ENCODE peak calls at places on chromosomes 3 and 15, in six cellular contexts. One of them, this sample, is unnamed.

GRCh38 chr15:77025066-77025435 is 30.1 kb downstream of the PSTPIP1 start:
- DNase-seq in cardiac fibroblast: no peak
- DNase-seq in AG09319: no peak
- DNase-seq in fibroblast of mammary gland: no peak
- DNase-seq in cardiac muscle cell: no peak
- DNase-seq in right lobe of liver: peak; percentile 10
- DNase-seq in this sample: no peak

GRCh38 chr15:77021803-77022381 is 27.0 kb downstream of the PSTPIP1 start:
- DNase-seq in cardiac fibroblast: peak; percentile 75
- DNase-seq in AG09319: no peak
- DNase-seq in fibroblast of mammary gland: peak; percentile 47
- DNase-seq in cardiac muscle cell: no peak
- DNase-seq in right lobe of liver: peak; percentile 29
- DNase-seq in this sample: no peak

GRCh38 chr15:51869074-51869425 is 39.6 kb downstream of the TMOD3 start:
- DNase-seq in cardiac fibroblast: peak; percentile 82
- DNase-seq in AG09319: no peak
- DNase-seq in fibroblast of mammary gland: peak; percentile 80
- DNase-seq in cardiac muscle cell: no peak
- DNase-seq in right lobe of liver: no peak
- DNase-seq in this sample: no peak

GRCh38 chr3:37833790-37834189 is 27.9 kb upstream of the CTDSPL start:
- DNase-seq in cardiac fibroblast: no peak
- DNase-seq in AG09319: no peak
- DNase-seq in fibroblast of mammary gland: no peak
- DNase-seq in cardiac muscle cell: no peak
- DNase-seq in right lobe of liver: no peak
- DNase-seq in this sample: no peak

GRCh38 chr15:66288093-66288492 is 5.3 kb upstream of the DIS3L start:
- DNase-seq in cardiac fibroblast: no peak
- DNase-seq in AG09319: no peak
- DNase-seq in fibroblast of mammary gland: no peak
- DNase-seq in cardiac muscle cell: no peak
- DNase-seq in right lobe of liver: no peak
- DNase-seq in this sample: no peak

GRCh38 chr15:45425135-45425534 is 46.8 kb upstream of the GATM start:
- DNase-seq in cardiac fibroblast: peak; percentile 47
- DNase-seq in AG09319: no peak
- DNase-seq in fibroblast of mammary gland: peak; percentile 36
- DNase-seq in cardiac muscle cell: no peak
- DNase-seq in right lobe of liver: no peak
- DNase-seq in this sample: no peak

GRCh38 chr3:13189639-13190375 is 116.6 kb upstream of the IQSEC1 start:
- DNase-seq in cardiac fibroblast: peak; percentile 7
- DNase-seq in AG09319: no peak
- DNase-seq in fibroblast of mammary gland: peak; percentile 6
- DNase-seq in cardiac muscle cell: no peak
- DNase-seq in right lobe of liver: no peak
- DNase-seq in this sample: no peak

GRCh38 chr15:91021516-91022074 is 799 bp downstream of the VPS33B start:
- DNase-seq in cardiac fibroblast: peak; percentile 33
- DNase-seq in AG09319: no peak
- DNase-seq in fibroblast of mammary gland: peak; percentile 41
- DNase-seq in cardiac muscle cell: no peak
- DNase-seq in right lobe of liver: no peak
- DNase-seq in this sample: no peak

GRCh38 chr3:14725564-14726420 is 50.9 kb downstream of the C3orf20 start:
- DNase-seq in cardiac fibroblast: peak; percentile 58
- DNase-seq in AG09319: no peak
- DNase-seq in fibroblast of mammary gland: peak; percentile 39
- DNase-seq in cardiac muscle cell: peak; percentile 22
- DNase-seq in right lobe of liver: no peak
- DNase-seq in this sample: no peak

GRCh38 chr3:40827942-40828688 is 303.4 kb downstream of the ZNF621 start:
- DNase-seq in cardiac fibroblast: peak; percentile 61
- DNase-seq in AG09319: no peak
- DNase-seq in fibroblast of mammary gland: peak; percentile 55
- DNase-seq in cardiac muscle cell: peak; percentile 5
- DNase-seq in right lobe of liver: no peak
- DNase-seq in this sample: no peak

GRCh38 chr3:186366206-186366605 is 4.2 kb upstream of the DGKG start:
- DNase-seq in cardiac fibroblast: no peak
- DNase-seq in AG09319: no peak
- DNase-seq in fibroblast of mammary gland: no peak
- DNase-seq in cardiac muscle cell: no peak
- DNase-seq in right lobe of liver: no peak
- DNase-seq in this sample: no peak

GRCh38 chr15:85072917-85073316 is 91.3 kb downstream of the PDE8A start:
- DNase-seq in cardiac fibroblast: no peak
- DNase-seq in AG09319: no peak
- DNase-seq in fibroblast of mammary gland: no peak
- DNase-seq in cardiac muscle cell: no peak
- DNase-seq in right lobe of liver: no peak
- DNase-seq in this sample: no peak

GRCh38 chr3:197686899-197687298 is 49.8 kb downstream of the RUBCN start:
- DNase-seq in cardiac fibroblast: no peak
- DNase-seq in AG09319: no peak
- DNase-seq in fibroblast of mammary gland: no peak
- DNase-seq in cardiac muscle cell: no peak
- DNase-seq in right lobe of liver: no peak
- DNase-seq in this sample: no peak

GRCh38 chr3:197683191-197683590 is 53.5 kb downstream of the RUBCN start:
- DNase-seq in cardiac fibroblast: no peak
- DNase-seq in AG09319: no peak
- DNase-seq in fibroblast of mammary gland: no peak
- DNase-seq in cardiac muscle cell: no peak
- DNase-seq in right lobe of liver: no peak
- DNase-seq in this sample: no peak

GRCh38 chr3:197682713-197683112 is 54.0 kb downstream of the RUBCN start:
- DNase-seq in cardiac fibroblast: peak; percentile 7
- DNase-seq in AG09319: no peak
- DNase-seq in fibroblast of mammary gland: no peak
- DNase-seq in cardiac muscle cell: peak; percentile 6
- DNase-seq in right lobe of liver: no peak
- DNase-seq in this sample: no peak

GRCh38 chr3:197675568-197675860 is 61.2 kb downstream of the RUBCN start:
- DNase-seq in cardiac fibroblast: no peak
- DNase-seq in AG09319: no peak
- DNase-seq in fibroblast of mammary gland: no peak
- DNase-seq in cardiac muscle cell: no peak
- DNase-seq in right lobe of liver: no peak
- DNase-seq in this sample: no peak

GRCh38 chr3:197680955-197681521 is 55.7 kb downstream of the RUBCN start:
- DNase-seq in cardiac fibroblast: no peak
- DNase-seq in AG09319: no peak
- DNase-seq in fibroblast of mammary gland: no peak
- DNase-seq in cardiac muscle cell: no peak
- DNase-seq in right lobe of liver: no peak
- DNase-seq in this sample: no peak
- TF ChIP-seq CTCF in cardiac fibroblast: no peak
- TF ChIP-seq CTCF in AG09319: no peak
- TF ChIP-seq CTCF in fibroblast of mammary gland: no peak
- TF ChIP-seq CTCF in cardiac muscle cell: no peak
- TF ChIP-seq CTCF in right lobe of liver: no peak
- TF ChIP-seq CTCF in this sample: no peak

GRCh38 chr3:69451594-69451993 is 65.7 kb upstream of the FRMD4B start:
- DNase-seq in cardiac fibroblast: peak; percentile 8
- DNase-seq in AG09319: no peak
- DNase-seq in fibroblast of mammary gland: no peak
- DNase-seq in cardiac muscle cell: peak; percentile 14
- DNase-seq in right lobe of liver: no peak
- DNase-seq in this sample: no peak
- TF ChIP-seq CTCF in cardiac fibroblast: peak; percentile 3
- TF ChIP-seq CTCF in AG09319: no peak
- TF ChIP-seq CTCF in fibroblast of mammary gland: peak; percentile 22
- TF ChIP-seq CTCF in cardiac muscle cell: peak; percentile 22
- TF ChIP-seq CTCF in right lobe of liver: no peak
- TF ChIP-seq CTCF in this sample: peak; percentile 43

DNA sequence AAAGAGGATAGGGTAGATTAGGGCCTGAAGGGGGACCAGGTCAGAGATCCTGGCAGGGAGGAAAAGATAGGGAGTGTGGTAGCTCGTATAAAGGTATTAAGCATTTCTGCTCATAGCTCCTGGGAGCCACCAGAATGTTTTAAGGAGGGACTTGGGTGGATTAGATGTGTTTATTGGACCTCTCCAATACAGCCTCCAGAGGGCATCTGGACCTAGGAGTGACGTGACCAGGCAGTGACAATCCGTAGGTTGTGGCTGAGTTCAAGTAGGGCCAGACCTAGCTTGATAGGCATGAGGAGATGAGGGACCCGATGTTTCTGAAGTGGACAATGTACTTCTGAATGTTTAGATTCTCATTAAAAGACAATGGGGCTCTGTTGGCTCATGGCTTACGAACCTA is 435.2 kb downstream of the MCTP2 start:
- DNase-seq in cardiac fibroblast: no peak
- DNase-seq in AG09319: no peak
- DNase-seq in fibroblast of mammary gland: no peak
- DNase-seq in cardiac muscle cell: no peak
- DNase-seq in right lobe of liver: no peak
- DNase-seq in this sample: no peak
- TF ChIP-seq CTCF in cardiac fibroblast: no peak
- TF ChIP-seq CTCF in AG09319: no peak
- TF ChIP-seq CTCF in fibroblast of mammary gland: no peak
- TF ChIP-seq CTCF in cardiac muscle cell: no peak
- TF ChIP-seq CTCF in right lobe of liver: no peak
- TF ChIP-seq CTCF in this sample: no peak

GRCh38 chr3:149810846-149811245 is 2.2 kb upstream of the RNF13 start:
- DNase-seq in cardiac fibroblast: no peak
- DNase-seq in AG09319: no peak
- DNase-seq in fibroblast of mammary gland: no peak
- DNase-seq in cardiac muscle cell: no peak
- DNase-seq in right lobe of liver: no peak
- DNase-seq in this sample: no peak

GRCh38 chr3:149808209-149808829 is 4.7 kb upstream of the RNF13 start:
- DNase-seq in cardiac fibroblast: peak; percentile 86
- DNase-seq in AG09319: peak; percentile 41
- DNase-seq in fibroblast of mammary gland: peak; percentile 81
- DNase-seq in cardiac muscle cell: peak; percentile 76
- DNase-seq in right lobe of liver: peak; percentile 62
- DNase-seq in this sample: peak; percentile 31

GRCh38 chr3:149812606-149813366 is at the start of gene RNF13:
- DNase-seq in cardiac fibroblast: peak; percentile 96
- DNase-seq in AG09319: peak; percentile 92
- DNase-seq in fibroblast of mammary gland: peak; percentile 94
- DNase-seq in cardiac muscle cell: peak; percentile 94
- DNase-seq in right lobe of liver: peak; percentile 96
- DNase-seq in this sample: peak; percentile 83

GRCh38 chr3:149812165-149812605 is 830 bp upstream of the RNF13 start:
- DNase-seq in cardiac fibroblast: no peak
- DNase-seq in AG09319: no peak
- DNase-seq in fibroblast of mammary gland: no peak
- DNase-seq in cardiac muscle cell: no peak
- DNase-seq in right lobe of liver: no peak
- DNase-seq in this sample: peak; percentile 9

GRCh38 chr3:149809694-149810093 is 3.3 kb upstream of the RNF13 start:
- DNase-seq in cardiac fibroblast: no peak
- DNase-seq in AG09319: no peak
- DNase-seq in fibroblast of mammary gland: no peak
- DNase-seq in cardiac muscle cell: no peak
- DNase-seq in right lobe of liver: no peak
- DNase-seq in this sample: no peak
- TF ChIP-seq CTCF in cardiac fibroblast: no peak
- TF ChIP-seq CTCF in AG09319: no peak
- TF ChIP-seq CTCF in fibroblast of mammary gland: no peak
- TF ChIP-seq CTCF in cardiac muscle cell: no peak
- TF ChIP-seq CTCF in right lobe of liver: no peak
- TF ChIP-seq CTCF in this sample: no peak

GRCh38 chr3:167851171-167851570 is 115.7 kb downstream of the SERPINI1 start:
- DNase-seq in cardiac fibroblast: peak; percentile 64
- DNase-seq in AG09319: no peak
- DNase-seq in fibroblast of mammary gland: peak; percentile 63
- DNase-seq in cardiac muscle cell: no peak
- DNase-seq in right lobe of liver: no peak
- DNase-seq in this sample: no peak
- TF ChIP-seq CTCF in cardiac fibroblast: no peak
- TF ChIP-seq CTCF in AG09319: no peak
- TF ChIP-seq CTCF in fibroblast of mammary gland: no peak
- TF ChIP-seq CTCF in cardiac muscle cell: no peak
- TF ChIP-seq CTCF in right lobe of liver: no peak
- TF ChIP-seq CTCF in this sample: no peak

GRCh38 chr3:8987673-8988655 is 24.7 kb upstream of the RAD18 start:
- DNase-seq in cardiac fibroblast: peak; percentile 65
- DNase-seq in AG09319: no peak
- DNase-seq in fibroblast of mammary gland: peak; percentile 64
- DNase-seq in cardiac muscle cell: peak; percentile 82
- DNase-seq in right lobe of liver: no peak
- DNase-seq in this sample: peak; percentile 61

GRCh38 chr3:8992854-8993253 is 29.6 kb upstream of the RAD18 start:
- DNase-seq in cardiac fibroblast: no peak
- DNase-seq in AG09319: no peak
- DNase-seq in fibroblast of mammary gland: no peak
- DNase-seq in cardiac muscle cell: no peak
- DNase-seq in right lobe of liver: no peak
- DNase-seq in this sample: no peak

GRCh38 chr3:8988791-8989558 is 25.7 kb upstream of the RAD18 start:
- DNase-seq in cardiac fibroblast: no peak
- DNase-seq in AG09319: no peak
- DNase-seq in fibroblast of mammary gland: no peak
- DNase-seq in cardiac muscle cell: no peak
- DNase-seq in right lobe of liver: no peak
- DNase-seq in this sample: no peak

GRCh38 chr3:8992199-8992598 is 28.9 kb upstream of the RAD18 start:
- DNase-seq in cardiac fibroblast: no peak
- DNase-seq in AG09319: no peak
- DNase-seq in fibroblast of mammary gland: no peak
- DNase-seq in cardiac muscle cell: no peak
- DNase-seq in right lobe of liver: no peak
- DNase-seq in this sample: no peak

GRCh38 chr3:8990266-8991215 is 27.3 kb upstream of the RAD18 start:
- DNase-seq in cardiac fibroblast: no peak
- DNase-seq in AG09319: peak; percentile 39
- DNase-seq in fibroblast of mammary gland: peak; percentile 42
- DNase-seq in cardiac muscle cell: no peak
- DNase-seq in right lobe of liver: no peak
- DNase-seq in this sample: no peak
- TF ChIP-seq CTCF in cardiac fibroblast: no peak
- TF ChIP-seq CTCF in AG09319: peak; percentile 16
- TF ChIP-seq CTCF in fibroblast of mammary gland: no peak
- TF ChIP-seq CTCF in cardiac muscle cell: no peak
- TF ChIP-seq CTCF in right lobe of liver: no peak
- TF ChIP-seq CTCF in this sample: no peak